ENCODE peak calls at places on chromosomes 13 and 19, in five cellular contexts. One of them, this sample, is unnamed.

GRCh38 chr13:99434258-99434788 is 66.9 kb upstream of the TM9SF2 start:
- DNase-seq in RPMI7951: no peak
- DNase-seq in kidney: no peak
- DNase-seq in NCI-H1105: no peak
- DNase-seq in IMR-90: no peak
- DNase-seq in this sample: peak

GRCh38 chr13:38045278-38046048 is 175.9 kb upstream of the TRPC4 start:
- DNase-seq in RPMI7951: peak
- DNase-seq in kidney: no peak
- DNase-seq in NCI-H1105: no peak
- DNase-seq in IMR-90: peak
- DNase-seq in this sample: no peak

GRCh38 chr19:572891-573825 is 762 bp downstream of the BSG start:
- DNase-seq in RPMI7951: peak
- DNase-seq in kidney: peak
- DNase-seq in NCI-H1105: no peak
- DNase-seq in IMR-90: peak
- DNase-seq in this sample: peak

GRCh38 chr19:613732-614567 is 19.4 kb downstream of the POLRMT start:
- DNase-seq in RPMI7951: no peak
- DNase-seq in kidney: no peak
- DNase-seq in NCI-H1105: no peak
- DNase-seq in IMR-90: no peak
- DNase-seq in this sample: no peak

GRCh38 chr13:99269627-99270252 is 11.6 kb upstream of the GPR18 start:
- DNase-seq in RPMI7951: peak
- DNase-seq in kidney: no peak
- DNase-seq in NCI-H1105: no peak
- DNase-seq in IMR-90: peak
- DNase-seq in this sample: no peak

GRCh38 chr19:18160792-18161690 is 8.1 kb downstream of the PIK3R2 start:
- DNase-seq in RPMI7951: peak
- DNase-seq in kidney: peak
- DNase-seq in NCI-H1105: peak
- DNase-seq in IMR-90: peak
- DNase-seq in this sample: peak

GRCh38 chr19:17865364-17866311 is 5.9 kb downstream of the RPL18A start:
- DNase-seq in RPMI7951: no peak
- DNase-seq in kidney: no peak
- DNase-seq in NCI-H1105: no peak
- DNase-seq in IMR-90: no peak
- DNase-seq in this sample: no peak

GRCh38 chr13:51361111-51361510 is 21.6 kb downstream of the SERPINE3 start:
- DNase-seq in RPMI7951: no peak
- DNase-seq in kidney: no peak
- DNase-seq in NCI-H1105: no peak
- DNase-seq in IMR-90: no peak
- DNase-seq in this sample: no peak

GRCh38 chr13:27035892-27036235 is 135.7 kb downstream of the USP12 start:
- DNase-seq in RPMI7951: peak
- DNase-seq in kidney: no peak
- DNase-seq in NCI-H1105: no peak
- DNase-seq in IMR-90: peak
- DNase-seq in this sample: no peak

GRCh38 chr13:23750383-23751121 is 138.6 kb downstream of the MIPEP start:
- DNase-seq in RPMI7951: peak
- DNase-seq in kidney: no peak
- DNase-seq in NCI-H1105: no peak
- DNase-seq in IMR-90: peak
- DNase-seq in this sample: no peak

GRCh38 chr19:8022275-8022674 is 16.8 kb upstream of the ELAVL1 start:
- DNase-seq in RPMI7951: no peak
- DNase-seq in kidney: no peak
- DNase-seq in NCI-H1105: no peak
- DNase-seq in IMR-90: no peak
- DNase-seq in this sample: no peak

GRCh38 chr19:16522559-16523377 is 19.5 kb downstream of the CHERP start:
- DNase-seq in RPMI7951: no peak
- DNase-seq in kidney: no peak
- DNase-seq in NCI-H1105: no peak
- DNase-seq in IMR-90: no peak
- DNase-seq in this sample: no peak

GRCh38 chr13:59658736-59659330 is 504.9 kb downstream of the DIAPH3 start:
- DNase-seq in RPMI7951: no peak
- DNase-seq in kidney: no peak
- DNase-seq in NCI-H1105: no peak
- DNase-seq in IMR-90: no peak
- DNase-seq in this sample: no peak

GRCh38 chr13:30872195-30872594 is 33.9 kb upstream of the MEDAG start:
- DNase-seq in RPMI7951: no peak
- DNase-seq in kidney: no peak
- DNase-seq in NCI-H1105: no peak
- DNase-seq in IMR-90: no peak
- DNase-seq in this sample: no peak

GRCh38 chr13:113518080-113518803 is 27.7 kb upstream of the DCUN1D2 start:
- DNase-seq in RPMI7951: no peak
- DNase-seq in kidney: peak
- DNase-seq in NCI-H1105: no peak
- DNase-seq in IMR-90: no peak
- DNase-seq in this sample: no peak

GRCh38 chr19:46035986-46036744 is 4.6 kb downstream of the IGFL4 start:
- DNase-seq in RPMI7951: no peak
- DNase-seq in kidney: no peak
- DNase-seq in NCI-H1105: no peak
- DNase-seq in IMR-90: no peak
- DNase-seq in this sample: no peak

GRCh38 chr19:17950310-17951150 is 16.4 kb upstream of the KCNN1 start:
- DNase-seq in RPMI7951: no peak
- DNase-seq in kidney: no peak
- DNase-seq in NCI-H1105: no peak
- DNase-seq in IMR-90: no peak
- DNase-seq in this sample: no peak

GRCh38 chr13:112968380-112968909 is 569 bp upstream of the MCF2L start:
- DNase-seq in RPMI7951: no peak
- DNase-seq in kidney: peak
- DNase-seq in NCI-H1105: peak
- DNase-seq in IMR-90: no peak
- DNase-seq in this sample: peak

GRCh38 chr19:3621689-3622088 is 4.9 kb downstream of the CACTIN start:
- DNase-seq in RPMI7951: no peak
- DNase-seq in kidney: peak
- DNase-seq in NCI-H1105: no peak
- DNase-seq in IMR-90: no peak
- DNase-seq in this sample: no peak

GRCh38 chr19:45217193-45217956 is 27.8 kb downstream of the EXOC3L2 start:
- DNase-seq in RPMI7951: no peak
- DNase-seq in kidney: peak
- DNase-seq in NCI-H1105: no peak
- DNase-seq in IMR-90: no peak
- DNase-seq in this sample: no peak

This sample was measured in mucosa of gallbladder.